ENCODE peak calls at places on chromosomes 7 and 10, in nine cellular contexts. One of them, this sample, is unnamed. For H3K4me1, the result is how much of the 10 kb centered on the place peaks cover.

GRCh38 chr10:4051408-4052151 is 266.6 kb upstream of the KLF6 start:
- DNase-seq in pancreas: no peak
- DNase-seq in psoas muscle: no peak
- DNase-seq in right cardiac atrium: no peak
- DNase-seq in PC-3: no peak
- DNase-seq in cardiac muscle cell: no peak
- DNase-seq in heart left ventricle: no peak
- DNase-seq in heart right ventricle: no peak
- DNase-seq in lower lobe of right lung: no peak
- DNase-seq in this sample: no peak

GRCh38 chr7:151808296-151809155 is 68.4 kb downstream of the PRKAG2 start:
- DNase-seq in PC-3: peak
- DNase-seq in pancreas: no peak
- DNase-seq in cardiac muscle cell: no peak
- DNase-seq in lower lobe of right lung: peak
- DNase-seq in psoas muscle: no peak
- DNase-seq in heart left ventricle: no peak
- DNase-seq in right cardiac atrium: no peak
- DNase-seq in heart right ventricle: no peak
- DNase-seq in this sample: peak

GRCh38 chr10:62623223-62623622 is 181.3 kb upstream of the ADO start:
- DNase-seq in heart right ventricle: no peak
- DNase-seq in cardiac muscle cell: no peak
- DNase-seq in PC-3: no peak
- DNase-seq in lower lobe of right lung: no peak
- DNase-seq in psoas muscle: no peak
- DNase-seq in heart left ventricle: no peak
- DNase-seq in right cardiac atrium: no peak
- DNase-seq in pancreas: no peak
- DNase-seq in this sample: no peak

GRCh38 chr10:24456319-24456718 is 247.4 kb downstream of the KIAA1217 start:
- DNase-seq in psoas muscle: no peak
- DNase-seq in lower lobe of right lung: no peak
- DNase-seq in right cardiac atrium: no peak
- DNase-seq in cardiac muscle cell: no peak
- DNase-seq in heart right ventricle: no peak
- DNase-seq in PC-3: peak
- DNase-seq in heart left ventricle: no peak
- DNase-seq in pancreas: no peak
- DNase-seq in this sample: no peak

GRCh38 chr10:109866168-109866994 is 56.9 kb downstream of the XPNPEP1 start:
- DNase-seq in psoas muscle: no peak
- DNase-seq in right cardiac atrium: peak
- DNase-seq in heart right ventricle: peak
- DNase-seq in lower lobe of right lung: no peak
- DNase-seq in PC-3: peak
- DNase-seq in cardiac muscle cell: peak
- DNase-seq in pancreas: no peak
- DNase-seq in heart left ventricle: no peak
- DNase-seq in this sample: no peak

GRCh38 chr7:123558506-123558874 is 872 bp upstream of the NDUFA5 start:
- DNase-seq in heart left ventricle: no peak
- DNase-seq in pancreas: no peak
- DNase-seq in heart right ventricle: no peak
- DNase-seq in psoas muscle: no peak
- DNase-seq in lower lobe of right lung: no peak
- DNase-seq in right cardiac atrium: no peak
- DNase-seq in cardiac muscle cell: no peak
- DNase-seq in PC-3: no peak
- DNase-seq in this sample: no peak

GRCh38 chr7:44980393-44981034 is 1.7 kb upstream of the MYO1G start:
- DNase-seq in psoas muscle: no peak
- DNase-seq in lower lobe of right lung: no peak
- DNase-seq in heart left ventricle: no peak
- DNase-seq in heart right ventricle: no peak
- DNase-seq in right cardiac atrium: no peak
- DNase-seq in PC-3: no peak
- DNase-seq in cardiac muscle cell: peak
- DNase-seq in pancreas: no peak
- DNase-seq in this sample: peak

GRCh38 chr10:30542001-30542861 is 87.3 kb downstream of the LYZL2 start:
- DNase-seq in heart right ventricle: no peak
- DNase-seq in cardiac muscle cell: no peak
- DNase-seq in pancreas: no peak
- DNase-seq in right cardiac atrium: no peak
- DNase-seq in heart left ventricle: no peak
- DNase-seq in psoas muscle: no peak
- DNase-seq in lower lobe of right lung: no peak
- DNase-seq in PC-3: no peak
- DNase-seq in this sample: no peak

GRCh38 chr10:43389867-43390266 is 18.4 kb downstream of the FXYD4 start:
- DNase-seq in pancreas: peak
- DNase-seq in cardiac muscle cell: no peak
- DNase-seq in heart left ventricle: no peak
- DNase-seq in PC-3: no peak
- DNase-seq in lower lobe of right lung: no peak
- DNase-seq in heart right ventricle: no peak
- DNase-seq in right cardiac atrium: no peak
- DNase-seq in psoas muscle: no peak
- DNase-seq in this sample: no peak

GRCh38 chr7:29597266-29597665 is 33.6 kb downstream of the PRR15 start:
- DNase-seq in heart right ventricle: no peak
- DNase-seq in lower lobe of right lung: no peak
- DNase-seq in PC-3: peak
- DNase-seq in psoas muscle: no peak
- DNase-seq in heart left ventricle: no peak
- DNase-seq in cardiac muscle cell: no peak
- DNase-seq in pancreas: no peak
- DNase-seq in right cardiac atrium: no peak
- DNase-seq in this sample: no peak

GRCh38 chr7:100897111-100897608 is 1.5 kb upstream of the ACHE start:
- DNase-seq in PC-3: peak
- DNase-seq in pancreas: peak
- DNase-seq in psoas muscle: peak
- DNase-seq in lower lobe of right lung: no peak
- DNase-seq in right cardiac atrium: peak
- DNase-seq in heart right ventricle: peak
- DNase-seq in heart left ventricle: peak
- DNase-seq in cardiac muscle cell: peak
- DNase-seq in this sample: peak

GRCh38 chr10:59709472-59710125 is at the start of gene SLC16A9:
- DNase-seq in lower lobe of right lung: peak
- DNase-seq in PC-3: peak
- DNase-seq in psoas muscle: peak
- DNase-seq in right cardiac atrium: peak
- DNase-seq in pancreas: peak
- DNase-seq in cardiac muscle cell: peak
- DNase-seq in heart right ventricle: peak
- DNase-seq in heart left ventricle: peak
- DNase-seq in this sample: peak

GRCh38 chr10:29470843-29471482 is 163.8 kb downstream of the SVIL start:
- DNase-seq in right cardiac atrium: no peak
- DNase-seq in pancreas: no peak
- DNase-seq in PC-3: peak
- DNase-seq in lower lobe of right lung: no peak
- DNase-seq in cardiac muscle cell: no peak
- DNase-seq in psoas muscle: no peak
- DNase-seq in heart right ventricle: no peak
- DNase-seq in heart left ventricle: no peak
- DNase-seq in this sample: no peak

GRCh38 chr7:98203964-98204605 is 7.2 kb upstream of the BHLHA15 start:
- DNase-seq in pancreas: peak
- DNase-seq in heart left ventricle: peak
- DNase-seq in heart right ventricle: no peak
- DNase-seq in cardiac muscle cell: no peak
- DNase-seq in psoas muscle: no peak
- DNase-seq in right cardiac atrium: no peak
- DNase-seq in lower lobe of right lung: no peak
- DNase-seq in PC-3: no peak
- DNase-seq in this sample: peak

GRCh38 chr7:98204670-98205069 is 6.6 kb upstream of the BHLHA15 start:
- DNase-seq in heart right ventricle: no peak
- DNase-seq in PC-3: no peak
- DNase-seq in psoas muscle: no peak
- DNase-seq in right cardiac atrium: no peak
- DNase-seq in lower lobe of right lung: no peak
- DNase-seq in pancreas: peak
- DNase-seq in cardiac muscle cell: peak
- DNase-seq in heart left ventricle: peak
- DNase-seq in this sample: peak

GRCh38 chr7:98202367-98203195 is 8.7 kb upstream of the BHLHA15 start:
- DNase-seq in right cardiac atrium: no peak
- DNase-seq in pancreas: peak
- DNase-seq in PC-3: no peak
- DNase-seq in heart right ventricle: no peak
- DNase-seq in psoas muscle: no peak
- DNase-seq in lower lobe of right lung: no peak
- DNase-seq in heart left ventricle: peak
- DNase-seq in cardiac muscle cell: no peak
- DNase-seq in this sample: peak

GRCh38 chr7:98205162-98205845 is 5.9 kb upstream of the BHLHA15 start:
- DNase-seq in PC-3: no peak
- DNase-seq in pancreas: peak
- DNase-seq in right cardiac atrium: no peak
- DNase-seq in cardiac muscle cell: no peak
- DNase-seq in heart right ventricle: no peak
- DNase-seq in psoas muscle: no peak
- DNase-seq in lower lobe of right lung: no peak
- DNase-seq in heart left ventricle: peak
- DNase-seq in this sample: peak

GRCh38 chr7:98203261-98203963 is 7.8 kb upstream of the BHLHA15 start:
- DNase-seq in PC-3: no peak
- DNase-seq in psoas muscle: no peak
- DNase-seq in heart left ventricle: peak
- DNase-seq in right cardiac atrium: no peak
- DNase-seq in lower lobe of right lung: no peak
- DNase-seq in pancreas: peak
- DNase-seq in cardiac muscle cell: no peak
- DNase-seq in heart right ventricle: no peak
- DNase-seq in this sample: peak
- H3K27ac ChIP-seq in PC-3: no peak
- H3K27ac ChIP-seq in psoas muscle: no peak
- H3K27ac ChIP-seq in heart left ventricle: no peak
- H3K27ac ChIP-seq in right cardiac atrium: no peak
- H3K27ac ChIP-seq in lower lobe of right lung: no peak
- H3K27ac ChIP-seq in pancreas: no peak
- H3K27ac ChIP-seq in cardiac muscle cell: no peak
- H3K27ac ChIP-seq in heart right ventricle: no peak
- H3K27ac ChIP-seq in this sample: no peak

GRCh38 chr7:25887266-25887665 is 264.7 kb upstream of the NFE2L3 start:
- DNase-seq in heart right ventricle: no peak
- DNase-seq in right cardiac atrium: no peak
- DNase-seq in heart left ventricle: no peak
- DNase-seq in cardiac muscle cell: no peak
- DNase-seq in lower lobe of right lung: no peak
- DNase-seq in psoas muscle: no peak
- DNase-seq in pancreas: no peak
- DNase-seq in PC-3: no peak
- DNase-seq in this sample: no peak
- H3K4me1 ChIP-seq in heart right ventricle: under half
- H3K4me1 ChIP-seq in right cardiac atrium: under half
- H3K4me1 ChIP-seq in heart left ventricle: under half
- H3K4me1 ChIP-seq in cardiac muscle cell: under half
- H3K4me1 ChIP-seq in lower lobe of right lung: under half
- H3K4me1 ChIP-seq in psoas muscle: under half
- H3K4me1 ChIP-seq in pancreas: under half
- H3K4me1 ChIP-seq in PC-3: under half
- H3K4me1 ChIP-seq in this sample: under half

DNA sequence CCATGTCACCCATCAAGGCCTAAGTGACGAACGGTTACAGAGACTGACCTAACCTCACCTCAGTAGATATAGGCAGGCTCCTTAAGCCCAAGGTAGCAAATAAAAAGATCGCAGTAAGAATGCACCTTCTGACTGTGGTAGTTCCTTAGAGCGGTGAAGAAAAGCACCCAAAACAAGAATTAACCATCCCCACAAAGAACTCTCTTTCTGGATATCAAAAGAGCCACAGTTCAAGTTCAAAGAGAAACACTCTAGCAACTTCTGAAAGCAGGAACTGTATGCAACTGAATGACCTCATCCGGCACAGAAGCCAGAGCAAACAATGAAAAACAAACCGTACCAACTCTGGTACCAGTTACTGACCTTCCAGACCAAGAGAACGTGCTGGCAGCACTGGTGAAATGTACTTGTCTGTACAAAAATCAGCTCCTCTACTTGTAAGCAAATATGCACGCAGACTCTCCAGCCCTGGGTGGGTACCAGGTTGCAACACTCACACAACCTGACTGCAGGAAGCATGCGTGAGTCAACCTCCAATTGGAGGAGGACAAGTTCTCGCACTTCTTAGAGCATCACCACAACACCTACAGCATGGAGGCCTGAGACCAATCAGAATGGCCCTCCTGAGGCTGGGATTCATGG is 202.7 kb downstream of the FAM107B start:
- DNase-seq in heart left ventricle: no peak
- DNase-seq in heart right ventricle: no peak
- DNase-seq in lower lobe of right lung: peak
- DNase-seq in psoas muscle: no peak
- DNase-seq in right cardiac atrium: no peak
- DNase-seq in cardiac muscle cell: no peak
- DNase-seq in pancreas: no peak
- DNase-seq in PC-3: peak
- DNase-seq in this sample: peak
- H3K27ac ChIP-seq in heart left ventricle: peak
- H3K27ac ChIP-seq in heart right ventricle: no peak
- H3K27ac ChIP-seq in lower lobe of right lung: peak
- H3K27ac ChIP-seq in psoas muscle: no peak
- H3K27ac ChIP-seq in right cardiac atrium: no peak
- H3K27ac ChIP-seq in cardiac muscle cell: no peak
- H3K27ac ChIP-seq in pancreas: peak
- H3K27ac ChIP-seq in PC-3: peak
- H3K27ac ChIP-seq in this sample: peak

GRCh38 chr10:80463868-80464267 is 9.8 kb downstream of the TSPAN14 start:
- DNase-seq in psoas muscle: no peak
- DNase-seq in PC-3: no peak
- DNase-seq in pancreas: peak
- DNase-seq in right cardiac atrium: no peak
- DNase-seq in cardiac muscle cell: no peak
- DNase-seq in heart left ventricle: no peak
- DNase-seq in lower lobe of right lung: no peak
- DNase-seq in heart right ventricle: no peak
- DNase-seq in this sample: no peak

GRCh38 chr10:80466724-80467326 is 12.7 kb downstream of the TSPAN14 start:
- DNase-seq in cardiac muscle cell: no peak
- DNase-seq in PC-3: no peak
- DNase-seq in heart left ventricle: no peak
- DNase-seq in lower lobe of right lung: no peak
- DNase-seq in psoas muscle: no peak
- DNase-seq in right cardiac atrium: no peak
- DNase-seq in pancreas: no peak
- DNase-seq in heart right ventricle: no peak
- DNase-seq in this sample: no peak

GRCh38 chr10:80465839-80466590 is 11.9 kb downstream of the TSPAN14 start:
- DNase-seq in right cardiac atrium: no peak
- DNase-seq in psoas muscle: no peak
- DNase-seq in PC-3: no peak
- DNase-seq in lower lobe of right lung: no peak
- DNase-seq in heart right ventricle: no peak
- DNase-seq in pancreas: peak
- DNase-seq in heart left ventricle: no peak
- DNase-seq in cardiac muscle cell: no peak
- DNase-seq in this sample: no peak

GRCh38 chr10:80462986-80463741 is 9.1 kb downstream of the TSPAN14 start:
- DNase-seq in heart left ventricle: no peak
- DNase-seq in psoas muscle: no peak
- DNase-seq in right cardiac atrium: no peak
- DNase-seq in heart right ventricle: no peak
- DNase-seq in pancreas: no peak
- DNase-seq in lower lobe of right lung: no peak
- DNase-seq in cardiac muscle cell: no peak
- DNase-seq in PC-3: no peak
- DNase-seq in this sample: no peak

GRCh38 chr10:80464557-80465466 is 10.7 kb downstream of the TSPAN14 start:
- DNase-seq in PC-3: no peak
- DNase-seq in lower lobe of right lung: no peak
- DNase-seq in heart left ventricle: peak
- DNase-seq in cardiac muscle cell: peak
- DNase-seq in heart right ventricle: peak
- DNase-seq in right cardiac atrium: no peak
- DNase-seq in pancreas: no peak
- DNase-seq in psoas muscle: peak
- DNase-seq in this sample: no peak
- H3K4me1 ChIP-seq in PC-3: under half
- H3K4me1 ChIP-seq in lower lobe of right lung: half or more
- H3K4me1 ChIP-seq in heart left ventricle: half or more
- H3K4me1 ChIP-seq in cardiac muscle cell: half or more
- H3K4me1 ChIP-seq in heart right ventricle: half or more
- H3K4me1 ChIP-seq in right cardiac atrium: under half
- H3K4me1 ChIP-seq in pancreas: half or more
- H3K4me1 ChIP-seq in psoas muscle: half or more
- H3K4me1 ChIP-seq in this sample: half or more